ENCODE peak calls at places on chromosomes 3 and 15, in eight cellular contexts. E, G, Q, K, N, R, Y and P are unnamed samples.

GRCh38 chr3:138180375-138181029 is 5.8 kb upstream of the DBR1 start:
- DNase-seq in E (peak), G (no peak), Q (no peak), K (no peak), N (no peak), R (peak), Y (no peak), P (peak)

GRCh38 chr3:120144267-120144666 is 50.0 kb upstream of the GSK3B start:
- DNase-seq in E (peak), G (no peak), Q (no peak), K (no peak), N (no peak), R (no peak), Y (no peak), P (peak)

GRCh38 chr3:125057186-125057850 is 1.5 kb upstream of the HEG1 start:
- DNase-seq in E (peak), G (no peak), Q (no peak), K (no peak), N (no peak), R (no peak), Y (no peak), P (peak)

GRCh38 chr3:196287066-196287404 is 491 bp downstream of the PCYT1A start:
- DNase-seq in E (no peak), G (no peak), Q (no peak), K (no peak), N (peak), R (no peak), Y (no peak), P (peak)

GRCh38 chr3:169515132-169515531 is 148.4 kb downstream of the MECOM start:
- DNase-seq in E (no peak), G (no peak), Q (no peak), K (no peak), N (no peak), R (no peak), Y (no peak), P (no peak)

GRCh38 chr3:156535162-156535627 is 19.7 kb downstream of the SSR3 start:
- DNase-seq in E (peak), G (no peak), Q (no peak), K (no peak), N (peak), R (no peak), Y (no peak), P (peak)

GRCh38 chr15:101062471-101063171 is 143.5 kb downstream of the LRRK1 start:
- DNase-seq in E (no peak), G (no peak), Q (peak), K (no peak), N (peak), R (no peak), Y (no peak), P (no peak)

GRCh38 chr15:100175406-100176114 is 166.2 kb downstream of the ADAMTS17 start:
- DNase-seq in E (no peak), G (no peak), Q (no peak), K (no peak), N (no peak), R (no peak), Y (no peak), P (no peak)

GRCh38 chr15:50484781-50485180 is 60.6 kb downstream of the USP8 start:
- DNase-seq in E (no peak), G (no peak), Q (no peak), K (no peak), N (no peak), R (no peak), Y (no peak), P (no peak)

GRCh38 chr3:150970665-150971327 is 1.7 kb downstream of the CLRN1 start:
- DNase-seq in E (peak), G (no peak), Q (no peak), K (no peak), N (no peak), R (no peak), Y (no peak), P (peak)

GRCh38 chr15:58535337-58535736 is 103.5 kb downstream of the LIPC start:
- DNase-seq in E (no peak), G (no peak), Q (no peak), K (no peak), N (no peak), R (no peak), Y (no peak), P (no peak)

GRCh38 chr3:190941694-190942280 is 79.3 kb upstream of the GMNC start:
- DNase-seq in E (no peak), G (no peak), Q (no peak), K (no peak), N (no peak), R (no peak), Y (no peak), P (no peak)

GRCh38 chr15:53808058-53808703 is 48.7 kb upstream of the WDR72 start:
- DNase-seq in E (peak), G (no peak), Q (no peak), K (no peak), N (no peak), R (no peak), Y (no peak), P (no peak)

GRCh38 chr3:14570864-14571263 is 30.7 kb upstream of the GRIP2 start:
- DNase-seq in E (no peak), G (no peak), Q (no peak), K (no peak), N (no peak), R (no peak), Y (no peak), P (no peak)

GRCh38 chr15:81939604-81940440 is 106.0 kb downstream of the MEX3B start:
- DNase-seq in E (peak), G (no peak), Q (no peak), K (no peak), N (no peak), R (no peak), Y (no peak), P (peak)

GRCh38 chr3:48739955-48740823 is 23.2 kb upstream of the IP6K2 start:
- DNase-seq in E (peak), G (peak), Q (peak), K (peak), N (peak), R (no peak), Y (no peak), P (peak)

GRCh38 chr3:94593531-94594150 is 530.8 kb downstream of the NSUN3 start:
- DNase-seq in E (no peak), G (no peak), Q (no peak), K (no peak), N (no peak), R (no peak), Y (no peak), P (no peak)

GRCh38 chr15:57133127-57133968 is 214.9 kb downstream of the TCF12 start:
- DNase-seq in E (peak), G (no peak), Q (no peak), K (no peak), N (peak), R (no peak), Y (no peak), P (no peak)

GRCh38 chr3:36497234-36497633 is 116.9 kb downstream of the STAC start:
- DNase-seq in E (no peak), G (no peak), Q (no peak), K (no peak), N (no peak), R (no peak), Y (no peak), P (no peak)

GRCh38 chr3:41418961-41419691 is 219.8 kb downstream of the CTNNB1 start:
- DNase-seq in E (peak), G (no peak), Q (no peak), K (no peak), N (no peak), R (no peak), Y (peak), P (peak)

GRCh38 chr3:155332668-155333160 is 39.2 kb upstream of the STRIT1 start:
- DNase-seq in E (no peak), G (no peak), Q (no peak), K (no peak), N (no peak), R (no peak), Y (no peak), P (no peak)

GRCh38 chr3:27504749-27505148 is 20.6 kb upstream of the SLC4A7 start:
- DNase-seq in E (no peak), G (no peak), Q (no peak), K (no peak), N (no peak), R (no peak), Y (no peak), P (no peak)

GRCh38 chr3:159825216-159825854 is 163.3 kb upstream of the IL12A start:
- DNase-seq in E (no peak), G (no peak), Q (no peak), K (no peak), N (no peak), R (no peak), Y (no peak), P (peak)